ENCODE peak calls at places on chromosomes 3 and 15, in six cellular contexts. Q is MM.1S, G is GM23248, I is hepatocyte, B is HCT116, Z is GM23338. F is an unnamed sample.
A peak's percentile ranks its signal among the peaks of the same experiment; 100 is the strongest.

GRCh38 chr3:195178124-195178910 is 92.6 kb downstream of the XXYLT1 start:
- DNase-seq in Q (no peak), G (no peak), I (no peak), B (no peak), Z (no peak), F (no peak)

GRCh38 chr3:32457971-32458471 is 44.6 kb downstream of the CMTM6 start:
- DNase-seq in Q (no peak), G (no peak), I (no peak), B (no peak), Z (no peak), F (no peak)

GRCh38 chr15:69973102-69973714 is 124.5 kb downstream of the TLE3 start:
- DNase-seq in Q (peak; percentile 61), G (peak; percentile 65), I (peak; percentile 73), B (no peak), Z (peak; percentile 69), F (peak; percentile 54)

GRCh38 chr15:27241942-27242341 is 271.0 kb downstream of the GABRG3 start:
- DNase-seq in Q (no peak), G (peak; percentile 56), I (no peak), B (no peak), Z (no peak), F (no peak)

GRCh38 chr15:57861039-57861638 is 154.6 kb downstream of the POLR2M start:
- DNase-seq in Q (peak; percentile 75), G (peak; percentile 67), I (peak; percentile 73), B (peak; percentile 60), Z (peak; percentile 76), F (peak; percentile 51)

GRCh38 chr3:32410367-32411246 is 19.0 kb downstream of the CMTM7 start:
- DNase-seq in Q (no peak), G (no peak), I (no peak), B (no peak), Z (peak; percentile 36), F (peak; percentile 50)

GRCh38 chr3:69442771-69443197 is 56.9 kb upstream of the FRMD4B start:
- DNase-seq in Q (no peak), G (no peak), I (no peak), B (no peak), Z (no peak), F (no peak)

GRCh38 chr15:92920595-92921169 is 20.6 kb downstream of the CHD2 start:
- DNase-seq in Q (no peak), G (peak; percentile 45), I (no peak), B (no peak), Z (no peak), F (no peak)

GRCh38 chr3:150265305-150265704 is 142.8 kb upstream of the TSC22D2 start:
- DNase-seq in Q (no peak), G (no peak), I (no peak), B (no peak), Z (no peak), F (no peak)

GRCh38 chr3:123383101-123384053 is 65.5 kb downstream of the ADCY5 start:
- DNase-seq in Q (no peak), G (peak; percentile 47), I (no peak), B (no peak), Z (peak; percentile 77), F (peak; percentile 58)

GRCh38 chr15:40766194-40766830 is 2.4 kb downstream of the GCHFR start:
- DNase-seq in Q (no peak), G (peak; percentile 57), I (no peak), B (no peak), Z (no peak), F (no peak)

GRCh38 chr3:165195628-165196576 is at the start of gene SLITRK3:
- DNase-seq in Q (no peak), G (no peak), I (peak; percentile 19), B (no peak), Z (peak; percentile 60), F (peak; percentile 47)

GRCh38 chr3:146817705-146818104 is 212.6 kb upstream of the PLSCR5 start:
- DNase-seq in Q (no peak), G (peak; percentile 72), I (no peak), B (peak; percentile 26), Z (peak; percentile 42), F (peak; percentile 22)

GRCh38 chr3:61627768-61628185 is 66.4 kb downstream of the PTPRG start:
- DNase-seq in Q (no peak), G (peak; percentile 89), I (peak; percentile 57), B (no peak), Z (no peak), F (no peak)

GRCh38 chr3:153357436-153357835 is 195.4 kb downstream of the RAP2B start:
- DNase-seq in Q (no peak), G (no peak), I (no peak), B (no peak), Z (no peak), F (no peak)

GRCh38 chr3:192005989-192006388 is 545.0 kb downstream of the PYDC2 start:
- DNase-seq in Q (no peak), G (no peak), I (no peak), B (no peak), Z (no peak), F (no peak)

GRCh38 chr3:12229896-12230295 is 59.0 kb upstream of the PPARG start:
- DNase-seq in Q (no peak), G (no peak), I (peak; percentile 58), B (no peak), Z (no peak), F (no peak)

GRCh38 chr3:71064976-71065763 is 518.4 kb downstream of the FOXP1 start:
- DNase-seq in Q (peak; percentile 64), G (peak; percentile 68), I (peak; percentile 81), B (no peak), Z (peak; percentile 78), F (peak; percentile 86)

GRCh38 chr3:38088126-38088525 is 48.8 kb downstream of the ACAA1 start:
- DNase-seq in Q (no peak), G (no peak), I (no peak), B (no peak), Z (no peak), F (no peak)

GRCh38 chr3:46062679-46063078 is 35.4 kb upstream of the XCR1 start:
- DNase-seq in Q (no peak), G (no peak), I (no peak), B (no peak), Z (no peak), F (no peak)

GRCh38 chr15:66459818-66460615 is 37.5 kb downstream of the SNAPC5 start:
- DNase-seq in Q (no peak), G (peak; percentile 51), I (no peak), B (no peak), Z (no peak), F (no peak)

GRCh38 chr15:84648539-84648938 is 5.5 kb downstream of the WDR73 start:
- DNase-seq in Q (no peak), G (peak; percentile 81), I (no peak), B (no peak), Z (no peak), F (no peak)

GRCh38 chr15:35448294-35448693 is 97.7 kb downstream of the DPH6 start:
- DNase-seq in Q (no peak), G (no peak), I (no peak), B (no peak), Z (no peak), F (no peak)

GRCh38 chr3:193842029-193842782 is 249.2 kb downstream of the OPA1 start:
- DNase-seq in Q (peak; percentile 41), G (no peak), I (no peak), B (no peak), Z (no peak), F (no peak)

GRCh38 chr3:51508255-51508654 is 8.4 kb upstream of the DCAF1 start:
- DNase-seq in Q (no peak), G (no peak), I (no peak), B (no peak), Z (no peak), F (no peak)
- H3K4me3 ChIP-seq in Q (no peak overlapping the region), G (no peak overlapping the region), I (no peak overlapping the region), B (no peak overlapping the region), Z (no peak overlapping the region), F (no peak overlapping the region)

DNA sequence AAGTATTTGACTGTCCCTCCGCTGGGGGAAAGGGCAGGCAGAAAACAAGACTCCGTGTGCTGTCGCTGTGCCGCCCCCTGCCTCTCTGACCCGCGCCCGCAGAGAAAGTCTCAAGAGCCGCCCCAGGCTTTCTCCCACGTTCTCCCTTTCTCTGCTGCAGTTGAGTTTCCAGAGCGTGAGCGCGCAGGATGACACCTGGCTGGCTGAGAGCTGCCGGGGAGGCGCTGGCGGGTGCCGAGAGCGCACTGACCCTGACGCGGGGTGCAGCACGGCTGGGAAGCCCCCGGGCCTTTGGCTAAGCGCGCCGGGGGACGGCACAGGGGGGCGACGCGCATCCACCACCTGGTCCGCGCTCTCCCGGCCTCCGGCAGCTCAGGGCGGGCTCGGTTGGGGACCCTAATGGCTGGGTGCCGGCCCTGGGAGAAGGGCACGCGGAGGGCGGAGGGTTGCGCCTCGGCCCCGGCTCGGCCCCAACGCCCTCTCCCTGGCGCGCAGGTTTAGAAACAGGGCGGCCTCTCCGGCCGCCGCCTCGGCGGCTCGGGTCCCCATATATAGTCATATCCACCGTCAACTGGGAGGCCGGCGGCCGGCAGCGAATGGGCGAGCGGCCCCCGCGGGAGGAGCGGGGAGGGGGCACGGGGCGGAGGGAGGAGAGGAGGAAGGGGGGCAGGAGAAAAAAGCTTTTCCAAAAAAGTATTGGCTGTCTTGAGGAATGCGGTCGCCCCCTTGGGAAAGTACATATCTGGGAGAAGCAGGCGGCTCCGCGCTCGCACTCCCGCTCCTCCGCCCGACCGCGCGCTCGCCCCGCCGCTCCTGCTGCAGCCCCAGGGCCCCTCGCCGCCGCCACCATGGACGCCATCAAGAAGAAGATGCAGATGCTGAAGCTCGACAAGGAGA is at the start of gene TPM1:
- DNase-seq in Q (no peak), G (peak; percentile 95), I (peak; percentile 81), B (no peak), Z (peak; percentile 94), F (peak; percentile 95)
- TF ChIP-seq EZH2phosphoT487 in Q (no peak), G (no peak), I (no peak), B (no peak), Z (no peak), F (no peak)

GRCh38 chr3:119774419-119774818 is 7.5 kb upstream of the NR1I2 start:
- DNase-seq in Q (peak; percentile 47), G (no peak), I (no peak), B (no peak), Z (no peak), F (no peak)

GRCh38 chr3:119768668-119769393 is 13.1 kb upstream of the NR1I2 start:
- DNase-seq in Q (no peak), G (no peak), I (no peak), B (no peak), Z (no peak), F (no peak)

GRCh38 chr3:119767936-119768601 is 13.8 kb upstream of the NR1I2 start:
- DNase-seq in Q (no peak), G (no peak), I (no peak), B (no peak), Z (no peak), F (no peak)

GRCh38 chr3:119769394-119770149 is 12.3 kb upstream of the NR1I2 start:
- DNase-seq in Q (no peak), G (peak; percentile 22), I (no peak), B (no peak), Z (no peak), F (no peak)
- TF ChIP-seq EZH2 in Q (no peak), G (no peak), I (no peak), B (no peak), Z (no peak), F (no peak)

GRCh38 chr15:62624541-62625399 is 417.8 kb upstream of the TPM1 start:
- DNase-seq in Q (no peak), G (peak; percentile 96), I (no peak), B (no peak), Z (no peak), F (peak; percentile 29)

GRCh38 chr15:62622775-62623174 is 419.8 kb upstream of the TPM1 start:
- DNase-seq in Q (no peak), G (no peak), I (no peak), B (no peak), Z (no peak), F (no peak)

GRCh38 chr15:62631325-62631724 is 411.2 kb upstream of the TPM1 start:
- DNase-seq in Q (no peak), G (no peak), I (no peak), B (no peak), Z (no peak), F (no peak)

GRCh38 chr15:62626903-62627302 is 415.6 kb upstream of the TPM1 start:
- DNase-seq in Q (no peak), G (peak; percentile 15), I (no peak), B (no peak), Z (no peak), F (no peak)

GRCh38 chr15:62625421-62626033 is 417.0 kb upstream of the TPM1 start:
- DNase-seq in Q (no peak), G (peak; percentile 86), I (peak; percentile 40), B (no peak), Z (no peak), F (no peak)
- H3K4me3 ChIP-seq in Q (no peak overlapping the region), G (peak overlapping the region; percentile 76), I (no peak overlapping the region), B (no peak overlapping the region), Z (no peak overlapping the region), F (no peak overlapping the region)

F was measured in neural progenitor cell.